ENCODE peak calls at places on chromosome 20, in nine cellular contexts. R is esophagus squamous epithelium, C is fibroblast of villous mesenchyme, H is fibroblast of pulmonary artery, S is kidney, V is choroid plexus epithelial cell, P is lower lobe of right lung, T is PC-9, W is fibroblast of lung. X is an unnamed sample.
A peak's percentile ranks its signal among the peaks of the same experiment; 100 is the strongest.

GRCh38 chr20:35698298-35699126 is 640 bp downstream of the NFS1 start:
- DNase-seq in R (no peak), C (no peak), H (no peak), S (peak; percentile 76), V (no peak), P (no peak), T (no peak), W (peak; percentile 21), X (peak; percentile 21)

GRCh38 chr20:23397961-23398360 is 23.3 kb downstream of the NAPB start:
- DNase-seq in R (no peak), C (peak; percentile 24), H (peak; percentile 69), S (no peak), V (peak; percentile 78), P (no peak), T (no peak), W (peak; percentile 36), X (peak; percentile 25)

GRCh38 chr20:33811763-33812672 is 870 bp downstream of the CHMP4B start:
- DNase-seq in R (no peak), C (peak; percentile 92), H (peak; percentile 82), S (no peak), V (peak; percentile 91), P (peak; percentile 74), T (peak; percentile 66), W (peak; percentile 81), X (peak; percentile 91)

GRCh38 chr20:8421981-8422380 is 289.9 kb downstream of the PLCB1 start:
- DNase-seq in R (no peak), C (peak; percentile 85), H (peak; percentile 33), S (no peak), V (no peak), P (no peak), T (no peak), W (no peak), X (no peak)

GRCh38 chr20:31833931-31834521 is 11.4 kb downstream of the FOXS1 start:
- DNase-seq in R (no peak), C (no peak), H (no peak), S (no peak), V (no peak), P (no peak), T (no peak), W (no peak), X (no peak)

GRCh38 chr20:56827763-56828162 is 198.7 kb downstream of the TFAP2C start:
- DNase-seq in R (no peak), C (peak; percentile 56), H (peak; percentile 29), S (no peak), V (no peak), P (no peak), T (no peak), W (no peak), X (no peak)

GRCh38 chr20:47348539-47349142 is 7.9 kb downstream of the ZMYND8 start:
- DNase-seq in R (no peak), C (peak; percentile 40), H (peak; percentile 49), S (no peak), V (no peak), P (no peak), T (no peak), W (peak; percentile 73), X (no peak)

GRCh38 chr20:45441746-45442145 is 25.8 kb downstream of the PIGT start:
- DNase-seq in R (no peak), C (no peak), H (no peak), S (no peak), V (no peak), P (no peak), T (no peak), W (no peak), X (no peak)

GRCh38 chr20:40462600-40462999 is 226.4 kb downstream of the MAFB start:
- DNase-seq in R (no peak), C (peak; percentile 33), H (no peak), S (no peak), V (no peak), P (no peak), T (no peak), W (no peak), X (peak; percentile 49)

GRCh38 chr20:16241911-16242310 is 331.3 kb downstream of the KIF16B start:
- DNase-seq in R (no peak), C (no peak), H (no peak), S (no peak), V (peak; percentile 9), P (no peak), T (no peak), W (no peak), X (peak; percentile 5)

GRCh38 chr20:54922636-54923035 is 447.2 kb downstream of the DOK5 start:
- DNase-seq in R (no peak), C (no peak), H (no peak), S (no peak), V (no peak), P (no peak), T (no peak), W (no peak), X (no peak)

GRCh38 chr20:10557685-10558084 is 116.1 kb downstream of the JAG1 start:
- DNase-seq in R (no peak), C (no peak), H (no peak), S (no peak), V (no peak), P (no peak), T (no peak), W (peak; percentile 41), X (peak; percentile 90)

GRCh38 chr20:52031574-52032303 is 159.8 kb downstream of the ZFP64 start:
- DNase-seq in R (no peak), C (peak; percentile 97), H (peak; percentile 90), S (no peak), V (peak; percentile 93), P (no peak), T (no peak), W (peak; percentile 90), X (no peak)

GRCh38 chr20:63215101-63216040 is 560 bp downstream of the YTHDF1 start:
- DNase-seq in R (no peak), C (peak; percentile 69), H (peak; percentile 61), S (peak; percentile 87), V (peak; percentile 72), P (no peak), T (peak; percentile 48), W (peak; percentile 56), X (peak; percentile 50)

GRCh38 chr20:10611357-10611756 is 62.4 kb downstream of the JAG1 start:
- DNase-seq in R (no peak), C (peak; percentile 66), H (peak; percentile 65), S (peak; percentile 74), V (peak; percentile 86), P (no peak), T (no peak), W (peak; percentile 47), X (peak; percentile 70)

GRCh38 chr20:43787937-43788336 is 61.1 kb upstream of the GTSF1L start:
- DNase-seq in R (no peak), C (no peak), H (no peak), S (no peak), V (no peak), P (no peak), T (no peak), W (no peak), X (no peak)

GRCh38 chr20:43794326-43794725 is 67.5 kb upstream of the GTSF1L start:
- DNase-seq in R (no peak), C (no peak), H (no peak), S (no peak), V (no peak), P (no peak), T (no peak), W (no peak), X (no peak)

GRCh38 chr20:43786885-43787284 is 60.1 kb upstream of the GTSF1L start:
- DNase-seq in R (no peak), C (no peak), H (no peak), S (no peak), V (no peak), P (no peak), T (no peak), W (no peak), X (no peak)

DNA sequence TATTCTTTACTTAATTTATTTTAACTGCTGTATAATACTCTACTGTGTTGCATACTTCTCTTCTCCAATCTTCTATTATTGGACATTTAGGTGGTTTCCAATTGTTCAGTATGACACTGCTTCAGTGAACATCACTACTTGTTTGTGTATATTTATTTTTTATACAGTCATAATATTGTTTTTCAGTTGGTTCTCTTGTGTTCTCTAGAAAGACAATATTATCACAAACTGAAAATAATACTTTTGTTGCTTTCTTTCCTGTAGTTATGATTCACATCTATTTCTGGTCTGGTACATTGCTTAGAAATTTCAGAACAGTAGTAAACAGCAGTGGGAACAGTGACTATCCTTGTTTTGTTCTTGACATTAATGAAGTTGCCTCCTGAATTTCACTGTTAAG is 62.8 kb upstream of the GTSF1L start:
- DNase-seq in R (no peak), C (no peak), H (peak; percentile 33), S (no peak), V (no peak), P (no peak), T (no peak), W (no peak), X (no peak)
- TF ChIP-seq CTCF in R (no peak), C (no peak), H (no peak), S (no peak), V (no peak), P (no peak), T (no peak), W (no peak), X (no peak)

GRCh38 chr20:58906894-58907293 is 54.4 kb downstream of the GNAS start:
- DNase-seq in R (no peak), C (peak; percentile 66), H (peak; percentile 54), S (no peak), V (peak; percentile 78), P (no peak), T (no peak), W (peak; percentile 76), X (peak; percentile 91)
- H3K4me3 ChIP-seq in R (no peak overlapping the region), C (peak overlapping the region; percentile 1), H (no peak overlapping the region), S (no peak overlapping the region), V (no peak overlapping the region), P (peak overlapping the region; percentile 38), T (peak overlapping the region; percentile 17), W (no peak overlapping the region), X (no peak overlapping the region)

GRCh38 chr20:38169636-38170035 is 4.6 kb upstream of the TGM2 start:
- DNase-seq in R (no peak), C (no peak), H (no peak), S (no peak), V (no peak), P (no peak), T (no peak), W (no peak), X (no peak)

GRCh38 chr20:38170219-38170902 is 5.3 kb upstream of the TGM2 start:
- DNase-seq in R (no peak), C (peak; percentile 74), H (no peak), S (no peak), V (peak; percentile 39), P (no peak), T (no peak), W (no peak), X (no peak)

GRCh38 chr20:38167851-38168760 is 3.0 kb upstream of the TGM2 start:
- DNase-seq in R (no peak), C (peak; percentile 98), H (peak; percentile 96), S (peak; percentile 88), V (peak; percentile 69), P (peak; percentile 82), T (peak; percentile 90), W (peak; percentile 97), X (peak; percentile 80)

GRCh38 chr20:38167466-38167850 is 2.4 kb upstream of the TGM2 start:
- DNase-seq in R (no peak), C (no peak), H (no peak), S (no peak), V (no peak), P (no peak), T (no peak), W (no peak), X (no peak)

GRCh38 chr20:38168791-38169589 is 3.9 kb upstream of the TGM2 start:
- DNase-seq in R (no peak), C (no peak), H (no peak), S (no peak), V (no peak), P (peak; percentile 78), T (peak; percentile 23), W (no peak), X (peak; percentile 52)
- TF ChIP-seq CTCF in R (no peak), C (no peak), H (no peak), S (no peak), V (no peak), P (no peak), T (no peak), W (no peak), X (no peak)

GRCh38 chr20:41619360-41620115 is 1.4 kb upstream of the CHD6 start:
- DNase-seq in R (no peak), C (no peak), H (no peak), S (no peak), V (peak; percentile 55), P (no peak), T (no peak), W (peak; percentile 35), X (no peak)
- H3K4me3 ChIP-seq in R (no peak overlapping the region), C (no peak overlapping the region), H (no peak overlapping the region), S (peak overlapping the region; percentile 59), V (no peak overlapping the region), P (no peak overlapping the region), T (peak overlapping the region; percentile 67), W (no peak overlapping the region), X (no peak overlapping the region)